ENCODE peak calls at places on chromosome 10, in six cellular contexts. One of them, this sample, is unnamed.

GRCh38 chr10:129678186-129678585 is 211.1 kb downstream of the MGMT start:
- DNase-seq in A549: no peak
- DNase-seq in IMR-90: no peak
- DNase-seq in HepG2: no peak
- DNase-seq in WTC11: no peak
- DNase-seq in GM12878: no peak
- DNase-seq in this sample: no peak

GRCh38 chr10:11898372-11899066 is 75.4 kb downstream of the PROSER2 start:
- DNase-seq in A549: peak
- DNase-seq in IMR-90: peak
- DNase-seq in HepG2: peak
- DNase-seq in WTC11: no peak
- DNase-seq in GM12878: no peak
- DNase-seq in this sample: peak

GRCh38 chr10:23294638-23295247 is 49.9 kb downstream of the C10orf67 start:
- DNase-seq in A549: no peak
- DNase-seq in IMR-90: peak
- DNase-seq in HepG2: no peak
- DNase-seq in WTC11: no peak
- DNase-seq in GM12878: no peak
- DNase-seq in this sample: no peak

GRCh38 chr10:107740962-107741690 is 576.6 kb upstream of the SORCS1 start:
- DNase-seq in A549: no peak
- DNase-seq in IMR-90: peak
- DNase-seq in HepG2: no peak
- DNase-seq in WTC11: no peak
- DNase-seq in GM12878: no peak
- DNase-seq in this sample: no peak

GRCh38 chr10:69848454-69848853 is 46.7 kb downstream of the COL13A1 start:
- DNase-seq in A549: no peak
- DNase-seq in IMR-90: no peak
- DNase-seq in HepG2: no peak
- DNase-seq in WTC11: no peak
- DNase-seq in GM12878: no peak
- DNase-seq in this sample: no peak

GRCh38 chr10:13894412-13895093 is 307.8 kb downstream of the PRPF18 start:
- DNase-seq in A549: no peak
- DNase-seq in IMR-90: peak
- DNase-seq in HepG2: no peak
- DNase-seq in WTC11: no peak
- DNase-seq in GM12878: no peak
- DNase-seq in this sample: no peak

GRCh38 chr10:17425584-17426262 is 28.7 kb downstream of the ST8SIA6 start:
- DNase-seq in A549: no peak
- DNase-seq in IMR-90: no peak
- DNase-seq in HepG2: no peak
- DNase-seq in WTC11: no peak
- DNase-seq in GM12878: no peak
- DNase-seq in this sample: peak

GRCh38 chr10:24762966-24763623 is 39.4 kb upstream of the ARHGAP21 start:
- DNase-seq in A549: no peak
- DNase-seq in IMR-90: peak
- DNase-seq in HepG2: peak
- DNase-seq in WTC11: no peak
- DNase-seq in GM12878: no peak
- DNase-seq in this sample: no peak

GRCh38 chr10:48442809-48443177 is 136.3 kb downstream of the MAPK8 start:
- DNase-seq in A549: no peak
- DNase-seq in IMR-90: no peak
- DNase-seq in HepG2: no peak
- DNase-seq in WTC11: no peak
- DNase-seq in GM12878: no peak
- DNase-seq in this sample: no peak

GRCh38 chr10:93711891-93712290 is 9.5 kb upstream of the FRA10AC1 start:
- DNase-seq in A549: no peak
- DNase-seq in IMR-90: no peak
- DNase-seq in HepG2: no peak
- DNase-seq in WTC11: no peak
- DNase-seq in GM12878: no peak
- DNase-seq in this sample: no peak

GRCh38 chr10:3570855-3571266 is 214.1 kb downstream of the KLF6 start:
- DNase-seq in A549: no peak
- DNase-seq in IMR-90: no peak
- DNase-seq in HepG2: no peak
- DNase-seq in WTC11: no peak
- DNase-seq in GM12878: no peak
- DNase-seq in this sample: no peak

GRCh38 chr10:5538446-5538845 is 13.7 kb downstream of the CALML3 start:
- DNase-seq in A549: no peak
- DNase-seq in IMR-90: peak
- DNase-seq in HepG2: no peak
- DNase-seq in WTC11: no peak
- DNase-seq in GM12878: no peak
- DNase-seq in this sample: no peak

GRCh38 chr10:29140991-29141390 is 147.9 kb upstream of the LYZL1 start:
- DNase-seq in A549: peak
- DNase-seq in IMR-90: peak
- DNase-seq in HepG2: no peak
- DNase-seq in WTC11: no peak
- DNase-seq in GM12878: no peak
- DNase-seq in this sample: no peak

GRCh38 chr10:73163096-73163495 is 4.7 kb downstream of the ECD start:
- DNase-seq in A549: no peak
- DNase-seq in IMR-90: peak
- DNase-seq in HepG2: no peak
- DNase-seq in WTC11: no peak
- DNase-seq in GM12878: no peak
- DNase-seq in this sample: no peak
- TF ChIP-seq USF2 in A549: no peak
- TF ChIP-seq USF2 in IMR-90: no peak
- TF ChIP-seq USF2 in HepG2: no peak
- TF ChIP-seq USF2 in WTC11: no peak
- TF ChIP-seq USF2 in GM12878: no peak
- TF ChIP-seq USF2 in this sample: no peak

DNA sequence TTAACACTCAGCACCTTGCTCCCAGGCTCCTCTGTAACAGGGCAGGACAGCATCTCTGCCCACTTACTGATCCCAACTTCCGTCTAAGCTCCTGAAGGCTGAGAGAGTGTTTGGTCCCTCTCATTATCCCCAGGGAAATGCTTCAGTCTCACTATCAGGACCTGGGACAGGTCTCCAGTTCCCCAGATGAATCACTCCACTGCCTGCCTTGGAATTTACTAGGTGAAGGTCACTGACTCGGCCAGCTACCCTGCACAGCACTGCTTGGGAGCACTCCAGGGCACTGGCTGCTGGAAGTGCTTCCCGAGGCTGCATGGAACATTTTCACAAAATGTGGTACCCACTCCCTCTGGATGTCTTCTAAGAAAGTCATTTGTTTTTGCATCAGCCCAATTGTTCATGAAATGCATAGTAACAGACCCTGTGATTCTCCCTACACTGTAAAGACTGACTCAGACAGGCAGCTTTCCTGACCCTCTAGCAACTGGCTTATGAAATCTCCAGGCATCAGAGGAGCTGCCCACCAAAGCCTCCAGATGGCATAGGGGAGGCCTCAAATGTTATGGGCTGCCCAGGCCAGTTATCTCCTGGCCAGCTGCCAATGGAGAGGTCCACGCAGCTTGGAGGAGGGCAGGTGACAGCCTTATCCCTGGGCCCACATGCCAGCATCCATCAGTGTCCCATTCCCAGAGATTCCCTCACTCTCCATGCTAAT is 89.1 kb downstream of the GFRA1 start:
- DNase-seq in A549: no peak
- DNase-seq in IMR-90: peak
- DNase-seq in HepG2: no peak
- DNase-seq in WTC11: peak
- DNase-seq in GM12878: no peak
- DNase-seq in this sample: no peak
- TF ChIP-seq USF2 in A549: no peak
- TF ChIP-seq USF2 in IMR-90: no peak
- TF ChIP-seq USF2 in HepG2: no peak
- TF ChIP-seq USF2 in WTC11: no peak
- TF ChIP-seq USF2 in GM12878: no peak
- TF ChIP-seq USF2 in this sample: no peak

GRCh38 chr10:90418869-90419652 is 438.8 kb downstream of the HTR7 start:
- DNase-seq in A549: peak
- DNase-seq in IMR-90: peak
- DNase-seq in HepG2: peak
- DNase-seq in WTC11: no peak
- DNase-seq in GM12878: no peak
- DNase-seq in this sample: no peak
- TF ChIP-seq USF2 in A549: no peak
- TF ChIP-seq USF2 in IMR-90: no peak
- TF ChIP-seq USF2 in HepG2: no peak
- TF ChIP-seq USF2 in WTC11: no peak
- TF ChIP-seq USF2 in GM12878: no peak
- TF ChIP-seq USF2 in this sample: no peak

GRCh38 chr10:62620491-62620890 is 184.0 kb upstream of the ADO start:
- DNase-seq in A549: no peak
- DNase-seq in IMR-90: no peak
- DNase-seq in HepG2: no peak
- DNase-seq in WTC11: no peak
- DNase-seq in GM12878: no peak
- DNase-seq in this sample: no peak
- TF ChIP-seq USF2 in A549: no peak
- TF ChIP-seq USF2 in IMR-90: no peak
- TF ChIP-seq USF2 in HepG2: no peak
- TF ChIP-seq USF2 in WTC11: no peak
- TF ChIP-seq USF2 in GM12878: no peak
- TF ChIP-seq USF2 in this sample: no peak

DNA sequence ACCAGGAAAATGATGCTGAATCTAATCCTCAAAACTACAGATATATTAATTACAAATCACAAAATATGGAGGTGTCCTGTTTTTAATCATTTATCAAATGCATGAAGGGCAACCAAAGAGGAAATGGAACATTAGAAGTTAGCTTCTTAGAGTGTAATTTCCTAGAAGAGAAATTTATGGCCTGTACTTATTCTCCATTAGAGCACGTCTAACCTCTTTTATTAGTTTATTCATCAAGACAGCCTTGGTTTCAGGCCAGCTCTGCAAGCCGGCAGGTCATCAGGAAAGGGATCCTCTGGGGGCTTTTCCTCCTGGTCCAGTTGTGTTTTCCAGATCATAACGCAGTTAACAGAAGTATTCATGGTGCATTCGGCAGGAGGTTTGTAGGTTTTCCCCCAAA is 517.6 kb downstream of the KCNMA1 start:
- DNase-seq in A549: no peak
- DNase-seq in IMR-90: no peak
- DNase-seq in HepG2: no peak
- DNase-seq in WTC11: no peak
- DNase-seq in GM12878: no peak
- DNase-seq in this sample: no peak
- TF ChIP-seq USF2 in A549: no peak
- TF ChIP-seq USF2 in IMR-90: no peak
- TF ChIP-seq USF2 in HepG2: no peak
- TF ChIP-seq USF2 in WTC11: no peak
- TF ChIP-seq USF2 in GM12878: no peak
- TF ChIP-seq USF2 in this sample: no peak

DNA sequence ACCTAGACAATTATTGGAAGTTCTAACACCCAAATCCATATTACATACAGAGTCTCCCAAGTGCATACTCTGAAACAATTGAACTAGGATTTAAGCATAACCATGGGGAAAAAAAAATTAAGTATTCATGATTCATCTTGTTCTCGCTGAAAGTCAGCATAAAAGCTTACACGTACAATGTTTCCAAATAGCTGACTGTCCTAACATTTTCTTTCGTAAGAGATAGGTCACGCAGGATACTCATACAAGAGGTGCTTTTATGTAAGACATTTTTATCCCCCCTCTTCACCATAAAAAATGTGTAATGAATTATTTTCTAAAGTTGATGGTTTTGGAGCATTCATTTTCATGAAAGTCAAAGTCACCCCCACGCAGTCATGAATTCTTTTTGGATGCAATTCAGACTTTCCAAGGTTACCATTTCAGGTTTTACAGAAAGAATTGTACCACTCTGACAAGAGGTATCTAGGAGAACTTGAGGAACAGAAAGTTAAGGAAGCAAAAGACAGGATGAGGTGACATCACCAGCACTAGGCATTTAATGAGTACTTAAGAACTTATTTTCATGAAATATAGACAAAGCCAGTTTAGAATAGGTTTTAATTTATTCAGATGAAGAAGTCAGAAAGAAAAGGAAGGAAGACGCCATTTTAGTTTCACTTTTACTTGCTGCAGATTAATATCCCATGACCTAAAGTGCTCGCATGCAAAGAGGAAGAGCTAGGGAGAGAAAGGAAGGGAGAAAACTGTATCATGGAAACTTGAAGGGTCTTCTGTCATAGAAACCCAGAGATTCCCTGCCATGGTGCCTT is 55.8 kb downstream of the TMEM26 start:
- DNase-seq in A549: peak
- DNase-seq in IMR-90: peak
- DNase-seq in HepG2: no peak
- DNase-seq in WTC11: no peak
- DNase-seq in GM12878: no peak
- DNase-seq in this sample: no peak
- TF ChIP-seq USF2 in A549: no peak
- TF ChIP-seq USF2 in IMR-90: no peak
- TF ChIP-seq USF2 in HepG2: no peak
- TF ChIP-seq USF2 in WTC11: no peak
- TF ChIP-seq USF2 in GM12878: no peak
- TF ChIP-seq USF2 in this sample: no peak

This sample was measured in K562.